ENCODE peak calls at places on chromosomes 4 and X, in ten cellular contexts. R, A, C, I, Q, L, G, K, Z and B are unnamed samples. For H3K4me1, the result is how much of the 10 kb centered on the place peaks cover.

GRCh38 chr4:86482296-86482695 is 111.8 kb upstream of the PTPN13 start:
- DNase-seq in R (no peak), A (no peak), C (no peak), I (no peak), Q (no peak), L (no peak), G (no peak), K (no peak), Z (no peak), B (no peak)

GRCh38 chrX:12946406-12946805 is 28.5 kb upstream of the TMSB4X start:
- DNase-seq in R (no peak), A (no peak), C (no peak), I (no peak), Q (no peak), L (no peak), G (no peak), K (no peak), Z (no peak), B (no peak)

GRCh38 chr4:8320386-8320750 is 50.8 kb downstream of the HTRA3 start:
- DNase-seq in R (no peak), A (no peak), C (no peak), I (peak), Q (peak), L (no peak), G (no peak), K (no peak), Z (no peak), B (no peak)

GRCh38 chrX:119237526-119238035 is 1.5 kb downstream of the PGRMC1 start:
- DNase-seq in R (no peak), A (no peak), C (no peak), I (no peak), Q (no peak), L (no peak), G (no peak), K (no peak), Z (no peak), B (no peak)

GRCh38 chr4:151719045-151719743 is 41.6 kb downstream of the GATB start:
- DNase-seq in R (no peak), A (no peak), C (no peak), I (no peak), Q (no peak), L (no peak), G (no peak), K (peak), Z (no peak), B (no peak)

GRCh38 chr4:173585876-173586572 is 56.0 kb upstream of the HAND2 start:
- DNase-seq in R (no peak), A (no peak), C (no peak), I (no peak), Q (no peak), L (no peak), G (no peak), K (no peak), Z (no peak), B (no peak)

GRCh38 chr4:69577245-69577644 is 62.2 kb downstream of the UGT2A2 start:
- DNase-seq in R (no peak), A (no peak), C (no peak), I (no peak), Q (no peak), L (no peak), G (no peak), K (no peak), Z (no peak), B (no peak)

GRCh38 chr4:42066402-42066801 is 76.1 kb downstream of the SLC30A9 start:
- DNase-seq in R (no peak), A (no peak), C (no peak), I (no peak), Q (no peak), L (no peak), G (no peak), K (no peak), Z (no peak), B (no peak)

GRCh38 chrX:1295550-1295949 is 26.9 kb downstream of the CSF2RA start:
- DNase-seq in R (no peak), A (no peak), C (no peak), I (no peak), Q (no peak), L (no peak), G (no peak), K (no peak), Z (no peak), B (no peak)

GRCh38 chr4:109011241-109012031 is 248.6 kb upstream of the ETNPPL start:
- DNase-seq in R (no peak), A (no peak), C (no peak), I (no peak), Q (no peak), L (no peak), G (no peak), K (no peak), Z (no peak), B (no peak)

GRCh38 chr4:87973283-87974169 is 2.0 kb upstream of the SPP1 start:
- DNase-seq in R (peak), A (peak), C (peak), I (peak), Q (peak), L (peak), G (no peak), K (peak), Z (no peak), B (peak)

GRCh38 chr4:168220893-168221292 is 97.7 kb downstream of the DDX60 start:
- DNase-seq in R (no peak), A (no peak), C (no peak), I (no peak), Q (no peak), L (peak), G (no peak), K (no peak), Z (no peak), B (no peak)

GRCh38 chr4:165131247-165131832 is 18.7 kb upstream of the TMEM192 start:
- DNase-seq in R (peak), A (peak), C (no peak), I (peak), Q (peak), L (peak), G (peak), K (no peak), Z (peak), B (peak)

GRCh38 chr4:1207603-1208265 is 35.4 kb upstream of the SPON2 start:
- DNase-seq in R (peak), A (no peak), C (peak), I (peak), Q (peak), L (peak), G (peak), K (peak), Z (no peak), B (peak)

GRCh38 chr4:162645381-162645780 is 481.6 kb upstream of the FSTL5 start:
- DNase-seq in R (no peak), A (no peak), C (no peak), I (no peak), Q (no peak), L (no peak), G (no peak), K (no peak), Z (no peak), B (no peak)

GRCh38 chrX:2967998-2968909 is 38.1 kb upstream of the ARSH start:
- DNase-seq in R (peak), A (no peak), C (no peak), I (no peak), Q (no peak), L (peak), G (no peak), K (no peak), Z (no peak), B (no peak)

GRCh38 chrX:54182194-54182863 is 725 bp downstream of the FAM120C start:
- DNase-seq in R (peak), A (peak), C (peak), I (peak), Q (peak), L (no peak), G (peak), K (peak), Z (no peak), B (peak)

GRCh38 chr4:7970031-7970946 is 30.6 kb upstream of the AFAP1 start:
- DNase-seq in R (peak), A (no peak), C (peak), I (no peak), Q (peak), L (peak), G (no peak), K (no peak), Z (no peak), B (no peak)

GRCh38 chr4:94534401-94535312 is 82.9 kb downstream of the PDLIM5 start:
- DNase-seq in R (no peak), A (no peak), C (no peak), I (no peak), Q (no peak), L (no peak), G (no peak), K (no peak), Z (peak), B (no peak)

GRCh38 chr4:1305781-1306455 is 16.2 kb downstream of the MAEA start:
- DNase-seq in R (no peak), A (no peak), C (peak), I (no peak), Q (no peak), L (no peak), G (no peak), K (peak), Z (no peak), B (no peak)

GRCh38 chr4:153486281-153487151 is 20.4 kb downstream of the TMEM131L start:
- DNase-seq in R (no peak), A (peak), C (no peak), I (no peak), Q (peak), L (peak), G (no peak), K (peak), Z (no peak), B (peak)

GRCh38 chrX:38561951-38562719 is 793 bp downstream of the TSPAN7 start:
- DNase-seq in R (peak), A (no peak), C (peak), I (peak), Q (no peak), L (no peak), G (peak), K (peak), Z (no peak), B (peak)

GRCh38 chrX:44440006-44440405 is 96.5 kb upstream of the EFHC2 start:
- DNase-seq in R (no peak), A (no peak), C (no peak), I (no peak), Q (no peak), L (no peak), G (no peak), K (no peak), Z (no peak), B (no peak)

GRCh38 chrX:130626521-130626920 is 224.7 kb downstream of the RBMX2 start:
- DNase-seq in R (no peak), A (no peak), C (no peak), I (no peak), Q (no peak), L (peak), G (no peak), K (no peak), Z (no peak), B (no peak)

GRCh38 chrX:40109288-40110008 is 11.7 kb upstream of the BCOR start:
- DNase-seq in R (peak), A (peak), C (peak), I (peak), Q (peak), L (peak), G (peak), K (peak), Z (no peak), B (peak)

GRCh38 chr4:132642196-132642817 is 506.8 kb upstream of the PCDH10 start:
- DNase-seq in R (no peak), A (peak), C (no peak), I (no peak), Q (no peak), L (peak), G (no peak), K (no peak), Z (peak), B (no peak)

GRCh38 chr4:147518846-147519767 is 38.2 kb downstream of the EDNRA start:
- DNase-seq in R (peak), A (peak), C (no peak), I (peak), Q (peak), L (peak), G (no peak), K (no peak), Z (peak), B (peak)

GRCh38 chr4:74386159-74386558 is 21.2 kb downstream of the EREG start:
- DNase-seq in R (no peak), A (no peak), C (no peak), I (no peak), Q (no peak), L (no peak), G (no peak), K (no peak), Z (no peak), B (no peak)

GRCh38 chr4:176123710-176124407 is 58.2 kb downstream of the WDR17 start:
- DNase-seq in R (no peak), A (no peak), C (no peak), I (no peak), Q (peak), L (no peak), G (no peak), K (no peak), Z (peak), B (no peak)

GRCh38 chrX:122094611-122095010 is 1047.2 kb downstream of the GLUD2 start:
- DNase-seq in R (no peak), A (no peak), C (no peak), I (no peak), Q (no peak), L (no peak), G (no peak), K (no peak), Z (no peak), B (no peak)

GRCh38 chr4:122412547-122412946 is 33.7 kb downstream of the ADAD1 start:
- DNase-seq in R (no peak), A (no peak), C (no peak), I (no peak), Q (no peak), L (peak), G (no peak), K (no peak), Z (no peak), B (no peak)

GRCh38 chr4:170423137-170423536 is 333.4 kb upstream of the AADAT start:
- DNase-seq in R (no peak), A (no peak), C (no peak), I (no peak), Q (no peak), L (peak), G (no peak), K (no peak), Z (no peak), B (no peak)

DNA sequence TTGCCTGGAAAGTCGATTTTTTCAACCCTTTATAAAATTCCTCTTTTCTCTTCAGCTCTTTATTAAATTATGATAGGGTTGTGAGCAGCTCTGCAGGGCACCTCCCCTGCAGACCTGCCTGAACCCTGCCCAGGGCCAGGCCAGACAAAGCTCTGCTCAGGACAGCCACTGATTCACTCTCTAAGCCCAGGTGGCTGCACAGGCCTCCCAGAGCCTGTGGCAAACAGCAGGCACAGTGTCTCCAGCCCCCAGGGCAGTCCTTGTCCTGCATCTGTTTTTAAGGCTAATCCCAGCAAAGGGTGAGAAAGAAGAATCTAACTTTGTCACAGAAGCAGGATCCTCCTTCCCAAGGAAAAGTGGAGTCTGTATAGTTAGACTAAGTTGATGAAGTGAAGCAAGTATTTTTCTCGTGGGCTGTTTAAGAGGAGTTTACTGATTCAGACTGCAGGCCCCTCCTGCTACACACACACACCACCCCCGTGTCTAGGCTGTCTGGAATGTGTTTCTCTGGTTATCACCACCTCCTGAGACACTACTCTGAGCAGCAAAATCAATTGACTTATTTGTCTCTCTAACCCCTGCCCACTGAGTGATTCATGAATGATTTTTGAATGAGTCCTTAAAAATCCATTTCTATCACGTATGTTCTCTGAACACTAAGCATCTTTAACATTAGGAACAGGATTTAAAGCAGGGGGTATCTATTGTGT is 101.7 kb downstream of the CHIC2 start:
- DNase-seq in R (no peak), A (no peak), C (no peak), I (no peak), Q (no peak), L (peak), G (no peak), K (no peak), Z (no peak), B (no peak)
- H3K4me1 ChIP-seq in R (under half), A (under half), C (under half), I (under half), Q (under half), L (under half), G (under half), K (under half), Z (under half), B (under half)

DNA sequence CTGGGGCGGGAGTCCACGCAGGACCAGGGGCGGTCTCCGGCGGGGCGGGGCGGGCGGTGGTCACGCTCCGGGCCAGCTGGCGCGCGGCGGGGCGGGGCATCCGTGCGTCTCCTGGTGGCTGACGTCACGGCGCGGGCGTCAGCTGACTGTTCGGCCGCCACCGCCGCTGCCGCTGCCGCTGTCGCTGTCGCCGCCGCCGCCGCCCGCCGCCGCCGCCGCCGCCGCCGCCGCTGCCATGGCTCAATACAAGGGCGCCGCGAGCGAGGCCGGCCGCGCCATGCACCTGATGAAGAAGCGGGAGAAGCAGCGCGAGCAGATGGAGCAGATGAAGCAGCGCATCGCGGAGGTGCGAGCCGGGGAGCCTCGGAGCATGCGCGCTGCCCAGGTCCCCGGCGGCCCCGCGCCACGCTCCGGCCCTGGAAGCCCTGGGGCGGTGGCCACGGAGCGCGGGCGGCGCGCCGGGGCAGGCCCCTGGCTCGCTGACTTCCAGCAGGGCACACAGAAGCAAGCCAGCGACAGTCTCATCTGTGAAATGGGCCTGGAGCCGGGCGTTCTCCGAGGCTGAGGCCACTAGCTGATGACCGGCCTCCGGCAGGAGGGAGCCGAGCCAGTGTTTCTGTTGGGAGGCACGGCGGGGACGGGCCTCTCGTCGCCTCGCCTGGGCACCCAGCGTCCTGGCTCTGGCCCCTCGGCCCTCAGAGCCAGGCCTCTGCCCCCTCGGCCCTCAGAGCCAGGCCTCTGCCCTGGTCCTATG is at the start of gene FAM50A:
- DNase-seq in R (peak), A (peak), C (peak), I (peak), Q (peak), L (peak), G (peak), K (peak), Z (no peak), B (peak)
- TF ChIP-seq POLR2A in R (peak), A (peak), C (no peak), I (peak), Q (no peak), L (no peak), G (no peak), K (no peak), Z (peak), B (peak)

GRCh38 chrX:143634701-143635442 is 1.0 kb downstream of the SLITRK4 start:
- DNase-seq in R (no peak), A (no peak), C (no peak), I (no peak), Q (no peak), L (no peak), G (no peak), K (no peak), Z (no peak), B (no peak)
- H3K4me3 ChIP-seq in R (no peak), A (peak), C (peak), I (peak), Q (peak), L (no peak), G (peak), K (peak), Z (no peak), B (peak)

GRCh38 chr4:156939801-156940200 is 31.8 kb downstream of the PDGFC start:
- DNase-seq in R (no peak), A (no peak), C (no peak), I (no peak), Q (no peak), L (no peak), G (no peak), K (no peak), Z (no peak), B (no peak)
- H3K4me1 ChIP-seq in R (under half), A (under half), C (under half), I (under half), Q (under half), L (under half), G (under half), K (under half), Z (under half), B (under half)

GRCh38 chr4:110196871-110197420 is 1.5 kb downstream of the ELOVL6 start:
- DNase-seq in R (peak), A (peak), C (no peak), I (peak), Q (peak), L (peak), G (peak), K (no peak), Z (no peak), B (peak)
- TF ChIP-seq POLR2A in R (no peak), A (peak), C (no peak), I (peak), Q (no peak), L (no peak), G (no peak), K (no peak), Z (peak), B (no peak)

GRCh38 chr4:146367347-146367746 is 153.0 kb downstream of the REELD1 start:
- DNase-seq in R (no peak), A (no peak), C (no peak), I (no peak), Q (no peak), L (no peak), G (no peak), K (no peak), Z (no peak), B (no peak)
- H3K4me3 ChIP-seq in R (no peak), A (no peak), C (no peak), I (no peak), Q (no peak), L (no peak), G (no peak), K (no peak), Z (no peak), B (no peak)

GRCh38 chr4:145937021-145937861 is 1.4 kb downstream of the ZNF827 start:
- DNase-seq in R (peak), A (no peak), C (peak), I (peak), Q (peak), L (peak), G (peak), K (peak), Z (no peak), B (peak)
- H3K4me1 ChIP-seq in R (under half), A (under half), C (under half), I (under half), Q (under half), L (under half), G (under half), K (under half), Z (under half), B (under half)

GRCh38 chr4:185820119-185821028 is 8.4 kb upstream of the SORBS2 start:
- DNase-seq in R (no peak), A (no peak), C (no peak), I (peak), Q (peak), L (no peak), G (no peak), K (no peak), Z (no peak), B (no peak)
- TF ChIP-seq POLR2A in R (no peak), A (no peak), C (no peak), I (no peak), Q (no peak), L (no peak), G (no peak), K (no peak), Z (no peak), B (no peak)

GRCh38 chr4:113052379-113052951 is 3.0 kb downstream of the ANK2 start:
- DNase-seq in R (peak), A (no peak), C (no peak), I (no peak), Q (no peak), L (peak), G (no peak), K (no peak), Z (peak), B (no peak)
- H3K4me3 ChIP-seq in R (no peak), A (no peak), C (no peak), I (no peak), Q (no peak), L (no peak), G (peak), K (no peak), Z (no peak), B (no peak)